ENCODE peak calls at places on chromosomes 2 and 18, in ten cellular contexts. I is left lung; N is CD8-positive, alpha-beta memory T cell; W is GM23338; Z is lung; C is endothelial cell of umbilical vein; E is colonic mucosa; O is right atrium auricular region; G is IMR-90; X is uterus. Q is an unnamed sample. For H3K4me1, the result is how much of the 10 kb centered on the place peaks cover.

GRCh38 chr18:36419188-36419912 is 121.8 kb downstream of the FHOD3 start:
- DNase-seq in I (peak), N (no peak), W (no peak), Z (no peak), C (no peak), E (no peak), O (no peak), G (peak), X (no peak), Q (no peak)

GRCh38 chr2:26610504-26611335 is 30.4 kb downstream of the CIB4 start:
- DNase-seq in I (no peak), N (no peak), W (no peak), Z (no peak), C (no peak), E (no peak), O (no peak), G (no peak), X (no peak), Q (no peak)

GRCh38 chr2:173058673-173059072 is 17.0 kb upstream of the MAP3K20 start:
- DNase-seq in I (no peak), N (no peak), W (no peak), Z (no peak), C (no peak), E (no peak), O (no peak), G (no peak), X (no peak), Q (peak)

GRCh38 chr2:174325373-174325772 is 9.4 kb upstream of the SP9 start:
- DNase-seq in I (no peak), N (no peak), W (peak), Z (no peak), C (no peak), E (no peak), O (no peak), G (no peak), X (no peak), Q (no peak)

GRCh38 chr2:179050735-179051134 is 798 bp upstream of the CCDC141 start:
- DNase-seq in I (no peak), N (no peak), W (no peak), Z (no peak), C (no peak), E (no peak), O (no peak), G (no peak), X (no peak), Q (no peak)

GRCh38 chr2:95296036-95296435 is 1.1 kb upstream of the KCNIP3 start:
- DNase-seq in I (no peak), N (no peak), W (no peak), Z (no peak), C (no peak), E (no peak), O (no peak), G (no peak), X (no peak), Q (no peak)

GRCh38 chr2:208192611-208193248 is 2.9 kb upstream of the C2orf80 start:
- DNase-seq in I (no peak), N (no peak), W (no peak), Z (no peak), C (no peak), E (no peak), O (no peak), G (no peak), X (no peak), Q (no peak)

GRCh38 chr2:68936462-68936861 is 16.2 kb downstream of the GKN2 start:
- DNase-seq in I (no peak), N (no peak), W (no peak), Z (no peak), C (peak), E (no peak), O (no peak), G (peak), X (no peak), Q (no peak)

DNA sequence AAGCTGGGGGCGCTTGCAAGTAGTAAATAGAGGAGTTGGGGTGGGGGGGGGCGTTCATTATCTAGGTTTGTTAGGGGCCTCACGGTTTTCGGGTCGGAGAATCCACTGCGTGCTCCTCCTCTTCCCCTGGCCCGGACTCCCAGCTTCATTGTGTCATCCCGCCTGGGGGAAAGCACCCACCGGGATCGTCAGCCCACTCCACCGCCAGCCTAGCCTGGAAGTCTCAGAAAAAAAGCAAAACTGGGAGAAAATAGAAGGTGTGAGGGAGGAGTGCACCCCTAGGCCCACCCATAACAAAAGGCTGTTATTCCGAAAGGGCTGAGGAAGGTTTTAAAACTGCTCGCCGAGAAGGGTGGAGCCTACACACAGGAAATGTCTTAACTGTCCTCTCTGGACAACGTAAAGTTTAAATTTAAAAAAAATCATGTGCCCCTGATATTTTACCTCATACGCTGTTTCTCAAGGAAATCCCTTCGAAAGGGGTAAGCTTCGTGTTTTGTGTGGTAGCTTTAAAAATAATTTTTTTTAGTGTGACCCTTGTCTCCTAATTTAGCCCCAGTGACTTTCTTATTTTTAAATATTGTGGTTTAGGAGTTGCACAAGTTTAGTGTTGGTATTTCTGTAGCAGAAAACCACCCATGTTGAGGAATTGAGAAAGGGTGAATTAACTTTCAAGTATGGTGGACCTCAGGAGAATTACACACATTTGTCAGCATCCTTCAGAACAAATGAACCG is 104.2 kb downstream of the SPTBN1 start:
- DNase-seq in I (peak), N (no peak), W (peak), Z (peak), C (peak), E (peak), O (peak), G (peak), X (peak), Q (peak)
- H3K4me1 ChIP-seq in I (under half), N (under half), W (under half), Z (under half), C (under half), E (under half), O (under half), G (under half), X (under half), Q (under half)

GRCh38 chr2:108620656-108621055 is 86.4 kb downstream of the LIMS1 start:
- DNase-seq in I (no peak), N (no peak), W (no peak), Z (no peak), C (peak), E (no peak), O (no peak), G (no peak), X (no peak), Q (peak)
- H3K4me1 ChIP-seq in I (under half), N (half or more), W (under half), Z (under half), C (half or more), E (under half), O (under half), G (under half), X (under half), Q (half or more)

GRCh38 chr2:235576337-235576910 is 82.6 kb downstream of the AGAP1 start:
- DNase-seq in I (no peak), N (no peak), W (no peak), Z (no peak), C (no peak), E (no peak), O (no peak), G (no peak), X (no peak), Q (no peak)

GRCh38 chr2:235577404-235578330 is 83.8 kb downstream of the AGAP1 start:
- DNase-seq in I (no peak), N (no peak), W (no peak), Z (no peak), C (no peak), E (no peak), O (peak), G (peak), X (no peak), Q (no peak)

GRCh38 chr2:235582081-235582686 is 88.3 kb downstream of the AGAP1 start:
- DNase-seq in I (no peak), N (no peak), W (no peak), Z (no peak), C (no peak), E (no peak), O (no peak), G (no peak), X (no peak), Q (no peak)

GRCh38 chr2:235580401-235581157 is 86.7 kb downstream of the AGAP1 start:
- DNase-seq in I (no peak), N (no peak), W (no peak), Z (no peak), C (no peak), E (no peak), O (no peak), G (no peak), X (no peak), Q (no peak)

DNA sequence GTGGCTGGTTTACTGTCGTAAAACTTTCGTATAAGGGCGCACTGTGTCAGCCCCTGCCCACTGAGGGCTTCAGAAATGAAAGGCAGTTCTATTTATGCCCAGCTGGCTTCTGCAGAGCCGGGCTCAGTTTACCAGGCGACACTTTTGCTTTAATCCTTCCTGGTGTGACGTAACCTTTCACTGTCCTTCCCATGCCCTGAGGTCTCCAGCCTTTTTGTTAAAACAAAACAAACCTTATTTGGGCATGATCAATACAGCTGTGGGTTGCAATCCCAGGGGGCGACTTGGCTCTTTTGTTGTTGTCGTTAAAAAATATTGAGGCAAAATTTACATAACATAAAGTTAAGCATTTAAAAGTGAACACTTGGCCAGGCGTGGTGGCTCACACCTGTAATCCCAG is 85.3 kb downstream of the AGAP1 start:
- DNase-seq in I (no peak), N (no peak), W (no peak), Z (no peak), C (no peak), E (no peak), O (no peak), G (no peak), X (no peak), Q (no peak)
- H3K4me1 ChIP-seq in I (under half), N (under half), W (under half), Z (under half), C (under half), E (under half), O (under half), G (under half), X (under half), Q (under half)

DNA sequence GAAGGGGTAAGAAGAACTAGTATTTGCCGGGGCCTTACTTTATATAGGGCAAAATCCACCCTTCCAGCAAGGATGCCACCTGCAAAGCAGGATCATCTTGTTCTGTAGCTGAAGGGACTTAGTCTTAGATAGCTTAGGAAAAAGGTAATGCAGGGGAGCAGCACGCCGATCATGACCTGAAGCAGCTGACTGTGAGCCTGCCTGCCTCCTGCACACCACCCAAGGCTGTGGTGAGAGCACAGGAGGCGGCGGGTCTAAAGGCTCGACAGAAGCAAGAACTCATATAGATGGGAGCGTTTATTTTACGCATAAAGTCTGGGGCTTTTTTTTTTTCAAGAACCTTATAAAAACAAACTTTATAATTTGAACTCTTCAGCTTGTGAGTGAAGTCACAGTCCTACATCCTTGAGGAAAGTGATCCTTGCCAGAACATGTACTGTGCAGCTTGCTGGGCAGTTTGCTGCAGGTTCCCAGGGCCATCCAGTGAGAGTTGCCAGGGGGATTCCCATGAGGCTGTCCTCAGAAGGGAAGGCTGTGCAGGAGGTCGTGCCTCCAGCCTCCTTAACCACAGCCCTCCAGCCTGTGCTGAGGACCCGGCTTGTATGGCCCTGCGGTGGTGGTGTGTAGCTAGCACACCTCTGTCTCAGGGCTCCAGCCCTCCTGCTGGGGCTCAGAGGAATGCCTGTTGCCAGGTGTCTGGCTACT is 92.1 kb downstream of the RNF144A start:
- DNase-seq in I (no peak), N (no peak), W (peak), Z (no peak), C (no peak), E (no peak), O (no peak), G (no peak), X (no peak), Q (no peak)
- H3K4me1 ChIP-seq in I (under half), N (under half), W (under half), Z (under half), C (under half), E (under half), O (under half), G (under half), X (under half), Q (under half)

DNA sequence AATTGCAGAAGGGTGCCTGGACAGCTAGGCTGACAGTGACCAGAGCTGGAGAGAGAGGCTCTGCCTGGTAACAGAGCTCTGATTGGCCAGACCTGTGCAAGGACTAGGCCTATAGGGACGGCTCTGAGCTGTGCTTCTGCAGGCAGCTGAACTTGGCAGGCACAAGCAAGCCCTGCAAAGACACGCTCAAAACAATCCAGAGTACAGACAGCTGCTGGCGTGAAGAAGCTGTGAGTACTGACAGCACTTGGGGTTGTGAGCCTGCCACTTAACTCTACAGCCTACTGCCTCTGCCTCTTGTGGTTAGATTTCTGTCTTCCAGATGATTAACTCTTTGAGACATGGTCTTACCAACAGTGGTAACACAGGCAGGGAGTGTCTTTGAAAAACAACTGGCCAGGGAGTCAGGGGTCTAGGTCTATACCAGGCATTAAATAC is 568.6 kb downstream of the TNS1 start:
- DNase-seq in I (peak), N (no peak), W (peak), Z (peak), C (peak), E (peak), O (peak), G (peak), X (peak), Q (peak)
- H3K4me1 ChIP-seq in I (under half), N (under half), W (under half), Z (under half), C (under half), E (under half), O (under half), G (under half), X (under half), Q (under half)

GRCh38 chr2:773256-774160 is 96.3 kb upstream of the TMEM18 start:
- DNase-seq in I (no peak), N (no peak), W (no peak), Z (no peak), C (no peak), E (no peak), O (no peak), G (no peak), X (no peak), Q (no peak)
- H3K4me1 ChIP-seq in I (under half), N (under half), W (under half), Z (under half), C (under half), E (under half), O (under half), G (under half), X (under half), Q (under half)

Q was measured in A673.